ENCODE peak calls at places on chromosomes 16 and 17, in nine cellular contexts. M is heart right ventricle, E is cardiac muscle cell, D is breast epithelium, X is Peyer's patch, H is tibial artery, I is neural progenitor cell, F is left ventricle myocardium inferior, W is heart left ventricle. K is an unnamed sample. For H3K9me3, the result is how much of the 10 kb centered on the place peaks cover.

GRCh38 chr17:14311979-14312378 is 11.1 kb downstream of the HS3ST3B1 start:
- DNase-seq in H (no peak), X (no peak), F (no peak), W (no peak), E (peak), D (no peak), M (no peak), I (no peak), K (no peak)

GRCh38 chr17:33858682-33859081 is 396.4 kb upstream of the CCL2 start:
- DNase-seq in F (no peak), H (no peak), M (no peak), E (no peak), I (no peak), X (no peak), W (no peak), D (no peak), K (no peak)

GRCh38 chr17:81419333-81419885 is 24.2 kb downstream of the BAHCC1 start:
- DNase-seq in W (peak), F (peak), D (peak), X (no peak), H (peak), M (peak), E (peak), I (peak), K (no peak)

GRCh38 chr17:42984486-42984885 is 4.1 kb downstream of the RUNDC1 start:
- DNase-seq in D (no peak), X (no peak), W (no peak), H (no peak), I (no peak), F (no peak), M (no peak), E (peak), K (no peak)

GRCh38 chr17:61397086-61397842 is 2.4 kb upstream of the TBX2 start:
- DNase-seq in D (no peak), M (no peak), I (peak), F (no peak), W (no peak), H (no peak), E (peak), X (no peak), K (no peak)

GRCh38 chr16:79993810-79994209 is 393.3 kb upstream of the MAF start:
- DNase-seq in D (no peak), E (no peak), W (no peak), I (no peak), X (no peak), M (no peak), F (no peak), H (no peak), K (no peak)

GRCh38 chr16:16127469-16128116 is 95.7 kb downstream of the ABCC6 start:
- DNase-seq in E (peak), H (peak), W (peak), F (peak), M (peak), X (peak), I (peak), D (peak), K (peak)

GRCh38 chr17:28427372-28427771 is 21.4 kb upstream of the SLC46A1 start:
- DNase-seq in W (no peak), H (no peak), F (no peak), I (no peak), E (no peak), D (no peak), M (no peak), X (no peak), K (no peak)

GRCh38 chr17:18957831-18958230 is 5.9 kb downstream of the SLC5A10 start:
- DNase-seq in I (no peak), H (no peak), D (no peak), F (no peak), W (no peak), E (no peak), M (no peak), X (no peak), K (no peak)

GRCh38 chr17:74343121-74343520 is 17.1 kb downstream of the KIF19 start:
- DNase-seq in F (no peak), E (no peak), W (no peak), X (no peak), I (no peak), D (no peak), H (no peak), M (no peak), K (no peak)

GRCh38 chr17:38745545-38745944 is 2.6 kb downstream of the PCGF2 start:
- DNase-seq in W (no peak), D (no peak), H (no peak), X (no peak), E (no peak), M (no peak), I (no peak), F (no peak), K (no peak)

GRCh38 chr17:80786470-80786869 is 205.2 kb upstream of the CHMP6 start:
- DNase-seq in F (no peak), E (no peak), I (peak), W (no peak), H (no peak), X (no peak), M (no peak), D (no peak), K (no peak)

GRCh38 chr16:78950768-78951167 is 649.8 kb downstream of the MAF start:
- DNase-seq in E (no peak), M (no peak), D (no peak), X (no peak), W (no peak), H (no peak), I (no peak), F (no peak), K (no peak)
- H3K27ac ChIP-seq in E (no peak), M (no peak), D (no peak), X (no peak), W (no peak), H (no peak), I (no peak), F (no peak), K (no peak)

GRCh38 chr16:87697256-87697655 is 68.5 kb downstream of the KLHDC4 start:
- DNase-seq in W (no peak), D (no peak), H (no peak), X (no peak), E (no peak), I (no peak), F (no peak), M (no peak), K (no peak)

GRCh38 chr16:87695534-87695933 is 70.3 kb downstream of the KLHDC4 start:
- DNase-seq in D (no peak), H (no peak), E (no peak), F (no peak), I (no peak), X (no peak), W (no peak), M (no peak), K (no peak)

GRCh38 chr16:87697792-87698191 is 68.0 kb downstream of the KLHDC4 start:
- DNase-seq in F (no peak), I (no peak), D (no peak), H (no peak), E (no peak), X (no peak), W (no peak), M (no peak), K (no peak)

GRCh38 chr16:87698241-87698640 is 67.5 kb downstream of the KLHDC4 start:
- DNase-seq in X (peak), H (no peak), W (no peak), I (no peak), E (no peak), D (no peak), F (no peak), M (no peak), K (no peak)

GRCh38 chr16:87696796-87697195 is 69.0 kb downstream of the KLHDC4 start:
- DNase-seq in W (no peak), E (no peak), X (no peak), H (no peak), M (no peak), F (no peak), I (no peak), D (no peak), K (no peak)
- H3K9me3 ChIP-seq in W (under half), E (under half), X (under half), H (under half), M (under half), F (under half), I (under half), D (under half), K (under half)

GRCh38 chr17:17693253-17693954 is 12.1 kb downstream of the RAI1 start:
- DNase-seq in I (peak), F (peak), E (peak), D (peak), W (peak), M (no peak), H (peak), X (no peak), K (no peak)
- TF ChIP-seq CTCF in I (no peak), F (no peak), E (no peak), D (no peak), W (no peak), M (no peak), H (no peak), X (no peak), K (no peak)

GRCh38 chr17:76735586-76736348 is 1.4 kb downstream of the SRSF2 start:
- DNase-seq in H (no peak), D (no peak), W (no peak), E (no peak), X (no peak), M (no peak), I (no peak), F (no peak), K (no peak)

GRCh38 chr17:76735006-76735405 is 2.1 kb downstream of the SRSF2 start:
- DNase-seq in H (no peak), E (peak), M (no peak), D (no peak), F (no peak), W (no peak), I (peak), X (no peak), K (no peak)

GRCh38 chr17:76732734-76733617 is 4.2 kb downstream of the SRSF2 start:
- DNase-seq in E (peak), I (no peak), F (no peak), M (no peak), X (no peak), D (no peak), W (no peak), H (peak), K (no peak)

GRCh38 chr17:76734080-76734840 is 2.9 kb downstream of the SRSF2 start:
- DNase-seq in W (no peak), X (peak), F (no peak), E (peak), D (no peak), H (no peak), I (no peak), M (no peak), K (no peak)

GRCh38 chr17:76733618-76733957 is 3.5 kb downstream of the SRSF2 start:
- DNase-seq in F (no peak), D (no peak), W (no peak), E (no peak), H (no peak), X (no peak), M (no peak), I (no peak), K (no peak)
- H3K27ac ChIP-seq in F (peak), D (peak), W (no peak), E (peak), H (peak), X (no peak), M (no peak), I (peak), K (no peak)

K was measured in CD4-positive, alpha-beta T cell.